ENCODE peak calls at places on chromosomes 6 and 20, in seven cellular contexts. L is hepatocyte, O is OCI-LY7, Q is MM.1S, P is GM23248, V is HCT116, X is GM23338. T is an unnamed sample. For H3K4me1 and H3K9me2, the result is how much of the 10 kb centered on the place peaks cover.

GRCh38 chr6:68756454-68757375 is 121.6 kb downstream of the ADGRB3 start:
- DNase-seq in X (no peak), L (no peak), V (no peak), Q (no peak), P (no peak), O (no peak), T (no peak)

GRCh38 chr6:78797270-78797669 is 70.1 kb upstream of the IRAK1BP1 start:
- DNase-seq in O (no peak), V (no peak), Q (no peak), L (no peak), X (no peak), P (no peak), T (no peak)

GRCh38 chr6:1216488-1216974 is 95.4 kb upstream of the FOXQ1 start:
- DNase-seq in Q (no peak), L (no peak), O (no peak), X (no peak), P (no peak), V (no peak), T (no peak)

GRCh38 chr6:138485586-138486248 is 13.6 kb downstream of the NHSL1 start:
- DNase-seq in L (no peak), Q (no peak), X (peak), O (no peak), P (no peak), V (no peak), T (no peak)

GRCh38 chr20:24693466-24694156 is 224.2 kb downstream of the SYNDIG1 start:
- DNase-seq in O (no peak), P (no peak), X (no peak), Q (no peak), L (no peak), V (no peak), T (no peak)

GRCh38 chr6:167238694-167239467 is 52.2 kb upstream of the UNC93A start:
- DNase-seq in X (peak), P (no peak), L (peak), O (no peak), Q (no peak), V (no peak), T (no peak)

GRCh38 chr6:159169193-159169555 is at the start of gene FNDC1:
- DNase-seq in O (peak), P (peak), X (peak), L (peak), V (no peak), Q (no peak), T (no peak)

GRCh38 chr20:64047968-64048401 is 1.5 kb downstream of the SOX18 start:
- DNase-seq in X (peak), L (no peak), O (no peak), Q (no peak), P (no peak), V (no peak), T (no peak)

GRCh38 chr6:22364314-22364713 is 67.5 kb upstream of the PRL start:
- DNase-seq in X (no peak), P (no peak), Q (no peak), V (no peak), L (no peak), O (no peak), T (peak)

GRCh38 chr20:21280496-21281016 is 22.6 kb upstream of the XRN2 start:
- DNase-seq in V (no peak), X (no peak), Q (no peak), O (no peak), P (no peak), L (no peak), T (no peak)

GRCh38 chr6:6810727-6811126 is 222.2 kb downstream of the LY86 start:
- DNase-seq in P (no peak), L (no peak), Q (peak), O (no peak), V (no peak), X (no peak), T (no peak)

GRCh38 chr6:138034229-138034628 is 73.0 kb downstream of the PERP start:
- DNase-seq in Q (no peak), O (no peak), P (no peak), V (no peak), L (no peak), X (no peak), T (no peak)

GRCh38 chr6:157240059-157240959 is 83.0 kb downstream of the TMEM242 start:
- DNase-seq in X (no peak), Q (peak), O (no peak), P (peak), V (no peak), L (peak), T (peak)

GRCh38 chr6:168514216-168514615 is 73.2 kb downstream of the SMOC2 start:
- DNase-seq in O (no peak), P (no peak), V (no peak), X (no peak), L (peak), Q (no peak), T (no peak)

GRCh38 chr6:11248974-11249761 is 16.7 kb upstream of the NEDD9 start:
- DNase-seq in O (no peak), Q (no peak), X (no peak), L (no peak), V (no peak), P (no peak), T (no peak)

GRCh38 chr20:64001607-64002011 is 20.7 kb downstream of the PRPF6 start:
- DNase-seq in P (no peak), O (no peak), X (no peak), Q (no peak), L (no peak), V (no peak), T (no peak)

GRCh38 chr6:86937219-86938079 is at the start of gene HTR1E:
- DNase-seq in X (peak), P (peak), V (peak), Q (peak), L (peak), O (no peak), T (peak)

GRCh38 chr6:98871057-98871456 is 36.7 kb downstream of the POU3F2 start:
- DNase-seq in Q (no peak), O (no peak), X (no peak), L (no peak), V (no peak), P (peak), T (peak)

GRCh38 chr6:83702749-83703148 is 6.2 kb downstream of the SNAP91 start:
- DNase-seq in Q (no peak), X (no peak), P (no peak), L (no peak), V (no peak), O (no peak), T (no peak)

GRCh38 chr20:48467622-48468021 is 360.2 kb downstream of the PREX1 start:
- DNase-seq in L (no peak), Q (peak), X (peak), O (peak), P (no peak), V (peak), T (no peak)

GRCh38 chr20:46150982-46151381 is 32.9 kb downstream of the CD40 start:
- DNase-seq in L (no peak), P (no peak), X (no peak), Q (no peak), V (no peak), O (no peak), T (no peak)

GRCh38 chr6:41577865-41578713 is 31.9 kb downstream of the FOXP4 start:
- DNase-seq in O (no peak), V (peak), Q (no peak), L (peak), X (peak), P (peak), T (peak)

GRCh38 chr6:165106261-165106660 is 203.1 kb downstream of the C6orf118 start:
- DNase-seq in Q (no peak), P (peak), X (no peak), L (no peak), O (no peak), V (no peak), T (no peak)

GRCh38 chr6:14211596-14211961 is 94.0 kb downstream of the CD83 start:
- DNase-seq in X (peak), Q (no peak), L (peak), O (no peak), P (peak), V (no peak), T (peak)

GRCh38 chr6:24332306-24332705 is 25.6 kb downstream of the DCDC2 start:
- DNase-seq in L (peak), Q (no peak), P (peak), X (no peak), V (no peak), O (no peak), T (peak)

GRCh38 chr6:113328886-113329381 is 528.2 kb upstream of the MARCKS start:
- DNase-seq in X (no peak), V (no peak), P (peak), O (no peak), Q (no peak), L (no peak), T (no peak)

GRCh38 chr6:109450801-109451200 is 4.8 kb downstream of the MICAL1 start:
- DNase-seq in O (no peak), P (no peak), L (no peak), X (no peak), V (no peak), Q (no peak), T (no peak)

GRCh38 chr6:125780540-125781306 is 10.0 kb upstream of the NCOA7 start:
- DNase-seq in L (peak), O (peak), X (peak), Q (peak), V (peak), P (peak), T (peak)

GRCh38 chr6:100633096-100633766 is 168.5 kb upstream of the SIM1 start:
- DNase-seq in X (no peak), P (peak), O (no peak), Q (no peak), V (peak), L (peak), T (peak)

GRCh38 chr6:145772846-145773245 is 37.5 kb upstream of the EPM2A start:
- DNase-seq in V (no peak), Q (no peak), X (no peak), P (no peak), L (no peak), O (no peak), T (no peak)

GRCh38 chr6:149359439-149359838 is 40.6 kb upstream of the SUMO4 start:
- DNase-seq in Q (no peak), O (no peak), P (no peak), X (no peak), L (no peak), V (no peak), T (no peak)

GRCh38 chr6:149360536-149360935 is 39.5 kb upstream of the SUMO4 start:
- DNase-seq in O (no peak), P (no peak), V (no peak), Q (no peak), L (no peak), X (no peak), T (no peak)

GRCh38 chr6:149363154-149363553 is 36.9 kb upstream of the SUMO4 start:
- DNase-seq in X (peak), V (peak), P (no peak), O (no peak), Q (no peak), L (no peak), T (peak)

GRCh38 chr6:149364558-149364957 is 35.5 kb upstream of the SUMO4 start:
- DNase-seq in V (no peak), Q (no peak), O (no peak), P (no peak), X (no peak), L (no peak), T (no peak)

DNA sequence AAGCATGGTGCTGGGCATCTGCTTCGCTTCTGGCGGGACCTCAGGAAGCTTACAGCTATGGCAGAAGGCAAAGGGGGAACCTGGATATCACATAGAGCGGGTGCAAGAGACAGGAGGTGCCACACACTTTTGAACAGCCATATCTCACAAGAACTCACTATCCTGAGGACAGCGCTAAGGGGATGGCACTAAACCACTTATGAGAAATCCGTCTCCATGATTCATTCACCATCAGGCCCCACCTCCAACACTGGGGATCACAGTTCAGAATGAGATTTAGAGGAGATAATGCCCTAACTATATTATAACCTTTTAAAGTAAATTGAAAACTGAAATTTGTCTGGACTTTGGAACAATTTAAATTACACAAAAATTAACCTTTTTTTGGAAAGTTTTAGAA is 37.8 kb upstream of the SUMO4 start:
- DNase-seq in Q (no peak), O (no peak), V (no peak), P (no peak), L (no peak), X (no peak), T (peak)
- TF ChIP-seq EZH2phosphoT487 in Q (no peak), O (no peak), V (no peak), P (no peak), L (no peak), X (no peak), T (no peak)

DNA sequence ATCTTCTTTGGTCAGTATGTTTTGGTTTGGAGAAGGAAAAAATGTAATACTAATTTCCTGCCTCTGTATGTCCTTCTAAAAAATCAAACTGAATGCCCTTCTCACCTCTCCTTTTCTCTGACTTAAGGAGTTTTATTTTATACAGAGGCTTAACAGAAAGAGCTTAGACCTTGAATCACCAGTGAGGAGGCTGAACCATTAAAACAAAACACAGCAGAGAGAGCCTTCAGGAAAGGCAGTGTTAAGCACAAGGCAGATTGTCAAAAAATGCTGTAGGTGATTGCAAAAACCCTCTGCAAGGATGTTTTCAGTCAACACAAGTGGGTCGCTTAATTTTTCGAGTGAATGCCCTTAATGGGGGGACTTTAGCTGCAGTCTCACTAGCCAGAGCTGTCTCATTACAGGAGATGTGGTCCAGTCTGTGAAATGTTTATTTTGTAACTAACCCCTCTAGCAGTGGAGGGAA is 481.3 kb upstream of the CITED2 start:
- DNase-seq in X (no peak), Q (no peak), V (no peak), L (no peak), O (no peak), P (peak), T (no peak)
- H3K4me1 ChIP-seq in X (under half), Q (under half), V (under half), L (under half), O (under half), P (under half), T (under half)

GRCh38 chr20:33280775-33281174 is 2.2 kb upstream of the BPIFB1 start:
- DNase-seq in Q (no peak), O (no peak), X (no peak), P (no peak), L (no peak), V (no peak), T (no peak)
- H3K9me2 ChIP-seq in Q (under half), O (under half), X (under half), P (under half), L (under half), V (under half), T (under half)

DNA sequence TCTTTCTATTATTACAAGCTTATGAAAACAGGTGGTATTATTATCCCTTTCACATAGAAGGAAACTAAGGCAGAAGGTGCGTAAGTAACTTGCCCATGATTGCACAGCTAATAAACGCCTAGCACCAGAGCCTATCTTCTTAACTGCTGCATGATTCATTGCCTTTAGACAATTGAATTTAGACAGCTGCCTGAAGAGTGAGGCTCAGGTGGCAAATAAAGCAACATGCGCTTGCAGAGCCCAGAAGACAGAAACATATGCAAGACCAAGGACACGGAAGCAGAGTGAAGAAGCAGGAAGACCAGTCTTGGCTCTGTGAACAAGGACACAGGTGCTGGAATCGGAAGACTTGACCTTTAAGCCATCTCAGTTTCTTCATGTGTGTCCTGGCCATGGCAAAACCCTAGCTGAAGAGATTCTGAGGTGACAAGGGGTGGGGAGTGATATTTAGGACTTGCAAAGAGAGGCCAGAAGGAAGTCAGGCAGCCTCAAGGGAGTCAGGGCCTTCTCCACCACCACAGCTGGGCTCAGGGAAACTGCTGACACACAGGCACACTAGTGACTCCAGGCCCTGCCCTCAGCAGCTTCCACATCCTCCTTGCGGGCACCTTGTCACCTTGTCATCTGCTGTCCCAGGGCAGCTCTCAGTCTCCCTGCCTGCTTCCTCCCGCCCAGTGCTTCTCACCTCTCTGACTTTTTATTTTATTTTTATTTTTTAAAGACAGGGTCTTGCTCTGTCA is 91.7 kb upstream of the SLC22A16 start:
- DNase-seq in X (no peak), Q (no peak), L (no peak), V (no peak), P (no peak), O (peak), T (no peak)
- TF ChIP-seq EZH2phosphoT487 in X (no peak), Q (no peak), L (no peak), V (no peak), P (no peak), O (no peak), T (no peak)

GRCh38 chr6:12296255-12296573 is 6.1 kb downstream of the EDN1 start:
- DNase-seq in L (peak), O (no peak), P (peak), Q (no peak), X (no peak), V (no peak), T (peak)

GRCh38 chr6:12296604-12297003 is 6.4 kb downstream of the EDN1 start:
- DNase-seq in X (no peak), P (no peak), V (no peak), Q (no peak), O (no peak), L (no peak), T (no peak)

GRCh38 chr6:12295558-12296254 is 5.5 kb downstream of the EDN1 start:
- DNase-seq in L (no peak), V (no peak), P (no peak), X (peak), O (no peak), Q (no peak), T (no peak)

GRCh38 chr6:12293931-12294800 is 4.0 kb downstream of the EDN1 start:
- DNase-seq in P (no peak), O (no peak), L (no peak), X (no peak), Q (no peak), V (no peak), T (no peak)

DNA sequence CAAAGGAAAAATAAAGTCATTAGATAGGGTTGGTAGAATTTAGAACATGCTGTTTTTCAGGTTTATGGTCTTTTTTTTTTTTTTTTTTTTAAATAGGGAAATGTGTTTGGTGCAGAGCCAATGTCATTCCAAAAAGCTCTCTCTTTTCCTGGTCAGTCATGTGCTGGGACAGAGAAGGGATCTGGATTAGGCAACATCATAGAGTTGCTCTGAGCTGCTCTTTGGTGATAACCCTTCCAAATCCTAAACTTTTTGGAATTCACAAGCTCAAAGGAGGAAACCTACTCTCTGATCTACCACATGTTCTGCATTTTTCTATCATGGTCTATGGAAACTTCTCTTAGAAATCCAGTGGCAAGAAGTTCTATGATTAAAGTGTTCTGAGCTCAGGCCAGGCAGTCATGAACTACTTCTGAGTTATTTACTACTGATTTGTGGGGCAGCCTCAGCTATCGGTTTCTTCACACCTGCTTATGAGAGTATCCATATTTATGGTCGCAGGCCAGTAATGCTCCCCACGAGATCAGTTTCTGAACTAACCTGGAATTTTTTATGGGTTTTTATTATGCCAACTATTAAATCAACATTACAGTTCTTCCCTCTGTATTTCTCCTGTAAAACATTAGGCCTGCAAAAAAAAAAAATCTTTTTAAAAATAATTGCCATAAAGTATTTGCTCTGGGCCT is 4.8 kb downstream of the EDN1 start:
- DNase-seq in X (no peak), O (no peak), V (no peak), L (no peak), Q (no peak), P (peak), T (no peak)
- H3K4me1 ChIP-seq in X (under half), O (under half), V (under half), L (under half), Q (under half), P (under half), T (half or more)

GRCh38 chr6:4732691-4733315 is 43.4 kb upstream of the CDYL start:
- DNase-seq in Q (no peak), V (peak), X (peak), P (peak), O (no peak), L (peak), T (peak)

GRCh38 chr6:4728436-4728769 is 47.8 kb upstream of the CDYL start:
- DNase-seq in Q (no peak), V (no peak), X (no peak), L (no peak), P (no peak), O (no peak), T (no peak)

GRCh38 chr6:4727671-4728435 is 48.4 kb upstream of the CDYL start:
- DNase-seq in X (peak), L (peak), V (no peak), Q (peak), O (peak), P (peak), T (peak)

GRCh38 chr6:4728949-4729348 is 47.3 kb upstream of the CDYL start:
- DNase-seq in O (no peak), X (no peak), P (no peak), L (no peak), Q (no peak), V (no peak), T (no peak)

DNA sequence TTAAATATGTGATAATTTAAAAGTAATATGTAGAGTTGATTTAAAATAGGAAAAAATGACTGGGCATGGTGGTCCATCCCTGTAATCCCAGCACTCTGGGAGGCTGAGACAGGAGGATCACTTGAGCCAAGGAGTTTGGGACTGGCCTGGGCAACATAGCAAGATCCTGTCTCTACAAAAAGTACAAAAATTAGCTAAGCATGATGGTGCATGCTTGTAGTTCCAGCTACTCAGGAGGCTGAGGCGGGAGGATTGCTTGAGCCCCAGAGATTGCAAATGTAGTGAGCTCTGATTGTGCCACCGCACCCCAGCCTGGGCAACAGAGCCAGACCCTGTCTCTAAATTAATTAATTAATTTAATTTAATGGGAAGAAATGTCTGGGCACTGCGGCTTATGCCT is 44.2 kb upstream of the CDYL start:
- DNase-seq in Q (no peak), X (no peak), O (no peak), L (no peak), V (no peak), P (no peak), T (no peak)
- H3K9me2 ChIP-seq in Q (under half), X (under half), O (under half), L (under half), V (under half), P (under half), T (under half)

GRCh38 chr6:15996030-15996429 is 132.9 kb upstream of the MYLIP start:
- DNase-seq in O (no peak), L (peak), X (no peak), V (no peak), P (peak), Q (no peak), T (peak)
- TF ChIP-seq EZH2phosphoT487 in O (no peak), L (no peak), X (no peak), V (no peak), P (no peak), Q (no peak), T (no peak)